ENCODE peak calls at places on chromosomes 11 and 22, in nine cellular contexts. One of them, this sample, is unnamed.

GRCh38 chr22:39910875-39911601 is 10.2 kb downstream of the GRAP2 start:
- DNase-seq in tibial nerve: no peak
- DNase-seq in HepG2: no peak
- DNase-seq in lower leg skin: no peak
- DNase-seq in body of pancreas: no peak
- DNase-seq in uterus: no peak
- DNase-seq in sigmoid colon: no peak
- DNase-seq in GM12878: no peak
- DNase-seq in stomach: no peak
- DNase-seq in this sample: no peak

GRCh38 chr11:105577645-105578044 is 32.2 kb upstream of the GRIA4 start:
- DNase-seq in uterus: no peak
- DNase-seq in lower leg skin: no peak
- DNase-seq in body of pancreas: no peak
- DNase-seq in HepG2: no peak
- DNase-seq in stomach: no peak
- DNase-seq in tibial nerve: no peak
- DNase-seq in GM12878: no peak
- DNase-seq in sigmoid colon: no peak
- DNase-seq in this sample: no peak

GRCh38 chr11:112589132-112589531 is 328.5 kb upstream of the PLET1 start:
- DNase-seq in stomach: no peak
- DNase-seq in uterus: peak; percentile 42
- DNase-seq in lower leg skin: no peak
- DNase-seq in tibial nerve: no peak
- DNase-seq in sigmoid colon: no peak
- DNase-seq in body of pancreas: no peak
- DNase-seq in GM12878: no peak
- DNase-seq in HepG2: no peak
- DNase-seq in this sample: no peak

GRCh38 chr22:28440517-28441366 is 238.9 kb downstream of the TTC28 start:
- DNase-seq in stomach: no peak
- DNase-seq in HepG2: no peak
- DNase-seq in lower leg skin: no peak
- DNase-seq in sigmoid colon: no peak
- DNase-seq in uterus: no peak
- DNase-seq in GM12878: no peak
- DNase-seq in tibial nerve: no peak
- DNase-seq in body of pancreas: peak; percentile 19
- DNase-seq in this sample: no peak

GRCh38 chr11:76048763-76049162 is 157.5 kb downstream of the WNT11 start:
- DNase-seq in stomach: no peak
- DNase-seq in sigmoid colon: no peak
- DNase-seq in tibial nerve: no peak
- DNase-seq in uterus: no peak
- DNase-seq in GM12878: no peak
- DNase-seq in body of pancreas: peak; percentile 68
- DNase-seq in HepG2: no peak
- DNase-seq in lower leg skin: no peak
- DNase-seq in this sample: no peak

GRCh38 chr11:46369458-46370152 is 11.9 kb upstream of the MDK start:
- DNase-seq in lower leg skin: no peak
- DNase-seq in stomach: peak; percentile 67
- DNase-seq in sigmoid colon: no peak
- DNase-seq in tibial nerve: no peak
- DNase-seq in HepG2: peak; percentile 70
- DNase-seq in uterus: peak; percentile 49
- DNase-seq in GM12878: no peak
- DNase-seq in body of pancreas: peak; percentile 53
- DNase-seq in this sample: peak; percentile 47

GRCh38 chr11:23097906-23098305 is 237.6 kb upstream of the CCDC179 start:
- DNase-seq in GM12878: no peak
- DNase-seq in lower leg skin: no peak
- DNase-seq in HepG2: no peak
- DNase-seq in tibial nerve: no peak
- DNase-seq in body of pancreas: no peak
- DNase-seq in uterus: no peak
- DNase-seq in stomach: no peak
- DNase-seq in sigmoid colon: no peak
- DNase-seq in this sample: no peak

GRCh38 chr11:1931326-1931725 is 11.8 kb downstream of the TNNT3 start:
- DNase-seq in uterus: peak; percentile 64
- DNase-seq in GM12878: no peak
- DNase-seq in stomach: no peak
- DNase-seq in tibial nerve: no peak
- DNase-seq in HepG2: no peak
- DNase-seq in body of pancreas: peak; percentile 17
- DNase-seq in lower leg skin: peak; percentile 89
- DNase-seq in sigmoid colon: no peak
- DNase-seq in this sample: no peak

GRCh38 chr22:47891609-47892008 is 1129.2 kb downstream of the TBC1D22A start:
- DNase-seq in tibial nerve: no peak
- DNase-seq in stomach: no peak
- DNase-seq in body of pancreas: no peak
- DNase-seq in lower leg skin: no peak
- DNase-seq in sigmoid colon: no peak
- DNase-seq in uterus: no peak
- DNase-seq in HepG2: no peak
- DNase-seq in GM12878: no peak
- DNase-seq in this sample: no peak

GRCh38 chr11:32529994-32530588 is 53.5 kb upstream of the EIF3M start:
- DNase-seq in GM12878: peak; percentile 59
- DNase-seq in lower leg skin: no peak
- DNase-seq in uterus: no peak
- DNase-seq in sigmoid colon: no peak
- DNase-seq in tibial nerve: no peak
- DNase-seq in body of pancreas: no peak
- DNase-seq in HepG2: no peak
- DNase-seq in stomach: no peak
- DNase-seq in this sample: no peak

DNA sequence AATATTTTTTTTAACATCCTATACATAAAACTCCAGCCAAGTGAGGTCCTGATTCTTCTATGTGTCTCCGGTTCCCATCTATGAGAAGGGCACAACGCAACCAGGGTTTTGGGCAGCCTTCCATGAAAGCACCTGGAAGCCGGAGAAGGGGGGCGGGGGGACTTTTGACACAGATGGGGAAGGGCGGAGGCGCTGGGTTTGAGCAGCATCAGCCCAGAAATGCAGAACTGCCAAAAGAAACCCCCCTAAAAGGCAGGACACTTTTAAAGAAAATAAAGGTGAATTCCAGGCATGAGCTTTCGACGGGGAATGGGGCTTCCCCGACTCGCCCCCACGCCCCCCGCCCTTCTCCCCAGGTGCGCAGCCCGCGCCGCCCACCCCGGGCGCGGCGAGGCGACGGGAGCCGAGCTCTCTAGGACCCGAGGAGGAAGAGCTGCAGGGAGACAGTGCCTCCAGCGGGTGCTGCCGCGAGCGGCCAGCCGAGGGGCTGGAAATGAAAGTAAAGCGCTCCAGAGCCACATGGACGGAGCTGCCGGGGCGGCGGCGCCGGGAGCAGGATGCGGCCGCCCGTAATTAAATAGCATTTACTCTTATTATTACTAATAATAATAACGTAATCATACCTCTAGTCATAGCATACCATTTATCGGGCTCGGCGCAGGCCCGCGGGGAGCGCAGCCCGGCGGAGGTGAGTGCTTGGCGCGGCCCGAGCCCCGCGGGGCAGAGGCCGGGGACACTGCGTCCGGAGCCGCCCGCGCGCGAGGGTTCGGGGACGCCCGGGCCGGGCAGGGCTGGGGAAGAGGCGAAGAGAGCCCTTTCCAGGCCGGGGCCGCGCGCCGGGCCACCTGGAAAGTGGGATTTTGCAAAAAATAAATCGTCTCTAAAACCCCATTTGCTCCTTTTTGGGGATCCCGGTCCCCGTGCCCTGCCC is at the start of gene ZC3H7B:
- DNase-seq in sigmoid colon: peak; percentile 92
- DNase-seq in tibial nerve: peak; percentile 57
- DNase-seq in uterus: peak; percentile 80
- DNase-seq in lower leg skin: peak; percentile 94
- DNase-seq in GM12878: peak; percentile 28
- DNase-seq in HepG2: peak; percentile 76
- DNase-seq in body of pancreas: peak; percentile 85
- DNase-seq in stomach: peak; percentile 84
- DNase-seq in this sample: peak; percentile 87
- TF ChIP-seq POLR2A in sigmoid colon: peak; percentile 38
- TF ChIP-seq POLR2A in tibial nerve: peak; percentile 50
- TF ChIP-seq POLR2A in uterus: peak; percentile 45
- TF ChIP-seq POLR2A in lower leg skin: no peak
- TF ChIP-seq POLR2A in GM12878: peak; percentile 84
- TF ChIP-seq POLR2A in HepG2: peak; percentile 90
- TF ChIP-seq POLR2A in body of pancreas: peak; percentile 74
- TF ChIP-seq POLR2A in stomach: no peak
- TF ChIP-seq POLR2A in this sample: peak; percentile 62

GRCh38 chr11:14186376-14186775 is 172.6 kb downstream of the RRAS2 start:
- DNase-seq in GM12878: no peak
- DNase-seq in HepG2: no peak
- DNase-seq in tibial nerve: no peak
- DNase-seq in lower leg skin: no peak
- DNase-seq in uterus: no peak
- DNase-seq in sigmoid colon: no peak
- DNase-seq in stomach: no peak
- DNase-seq in body of pancreas: no peak
- DNase-seq in this sample: no peak
- TF ChIP-seq POLR2A in GM12878: no peak
- TF ChIP-seq POLR2A in HepG2: no peak
- TF ChIP-seq POLR2A in tibial nerve: no peak
- TF ChIP-seq POLR2A in lower leg skin: no peak
- TF ChIP-seq POLR2A in uterus: no peak
- TF ChIP-seq POLR2A in sigmoid colon: no peak
- TF ChIP-seq POLR2A in stomach: no peak
- TF ChIP-seq POLR2A in body of pancreas: no peak
- TF ChIP-seq POLR2A in this sample: no peak

GRCh38 chr11:11977206-11977938 is 31.1 kb downstream of the DKK3 start:
- DNase-seq in body of pancreas: peak; percentile 60
- DNase-seq in GM12878: no peak
- DNase-seq in stomach: peak; percentile 74
- DNase-seq in lower leg skin: peak; percentile 94
- DNase-seq in sigmoid colon: peak; percentile 93
- DNase-seq in HepG2: no peak
- DNase-seq in uterus: peak; percentile 84
- DNase-seq in tibial nerve: peak; percentile 60
- DNase-seq in this sample: peak; percentile 63
- TF ChIP-seq POLR2A in body of pancreas: no peak
- TF ChIP-seq POLR2A in GM12878: no peak
- TF ChIP-seq POLR2A in stomach: no peak
- TF ChIP-seq POLR2A in lower leg skin: no peak
- TF ChIP-seq POLR2A in sigmoid colon: no peak
- TF ChIP-seq POLR2A in HepG2: no peak
- TF ChIP-seq POLR2A in uterus: no peak
- TF ChIP-seq POLR2A in tibial nerve: no peak
- TF ChIP-seq POLR2A in this sample: no peak

GRCh38 chr22:24594569-24595120 is 1.8 kb upstream of the LRRC75B start:
- DNase-seq in uterus: no peak
- DNase-seq in sigmoid colon: no peak
- DNase-seq in GM12878: no peak
- DNase-seq in body of pancreas: peak; percentile 61
- DNase-seq in HepG2: no peak
- DNase-seq in stomach: peak; percentile 78
- DNase-seq in tibial nerve: no peak
- DNase-seq in lower leg skin: no peak
- DNase-seq in this sample: no peak

GRCh38 chr22:24593810-24594568 is 1.1 kb upstream of the LRRC75B start:
- DNase-seq in lower leg skin: no peak
- DNase-seq in body of pancreas: peak; percentile 35
- DNase-seq in GM12878: no peak
- DNase-seq in sigmoid colon: no peak
- DNase-seq in uterus: no peak
- DNase-seq in tibial nerve: no peak
- DNase-seq in HepG2: peak; percentile 78
- DNase-seq in stomach: no peak
- DNase-seq in this sample: peak; percentile 55

GRCh38 chr22:24592144-24592845 is 578 bp downstream of the LRRC75B start:
- DNase-seq in lower leg skin: no peak
- DNase-seq in sigmoid colon: no peak
- DNase-seq in HepG2: no peak
- DNase-seq in body of pancreas: no peak
- DNase-seq in stomach: no peak
- DNase-seq in GM12878: no peak
- DNase-seq in tibial nerve: no peak
- DNase-seq in uterus: peak; percentile 43
- DNase-seq in this sample: peak; percentile 38

GRCh38 chr22:24591286-24591830 is 1.5 kb downstream of the LRRC75B start:
- DNase-seq in sigmoid colon: no peak
- DNase-seq in tibial nerve: no peak
- DNase-seq in HepG2: no peak
- DNase-seq in body of pancreas: no peak
- DNase-seq in lower leg skin: no peak
- DNase-seq in uterus: no peak
- DNase-seq in GM12878: no peak
- DNase-seq in stomach: no peak
- DNase-seq in this sample: no peak

DNA sequence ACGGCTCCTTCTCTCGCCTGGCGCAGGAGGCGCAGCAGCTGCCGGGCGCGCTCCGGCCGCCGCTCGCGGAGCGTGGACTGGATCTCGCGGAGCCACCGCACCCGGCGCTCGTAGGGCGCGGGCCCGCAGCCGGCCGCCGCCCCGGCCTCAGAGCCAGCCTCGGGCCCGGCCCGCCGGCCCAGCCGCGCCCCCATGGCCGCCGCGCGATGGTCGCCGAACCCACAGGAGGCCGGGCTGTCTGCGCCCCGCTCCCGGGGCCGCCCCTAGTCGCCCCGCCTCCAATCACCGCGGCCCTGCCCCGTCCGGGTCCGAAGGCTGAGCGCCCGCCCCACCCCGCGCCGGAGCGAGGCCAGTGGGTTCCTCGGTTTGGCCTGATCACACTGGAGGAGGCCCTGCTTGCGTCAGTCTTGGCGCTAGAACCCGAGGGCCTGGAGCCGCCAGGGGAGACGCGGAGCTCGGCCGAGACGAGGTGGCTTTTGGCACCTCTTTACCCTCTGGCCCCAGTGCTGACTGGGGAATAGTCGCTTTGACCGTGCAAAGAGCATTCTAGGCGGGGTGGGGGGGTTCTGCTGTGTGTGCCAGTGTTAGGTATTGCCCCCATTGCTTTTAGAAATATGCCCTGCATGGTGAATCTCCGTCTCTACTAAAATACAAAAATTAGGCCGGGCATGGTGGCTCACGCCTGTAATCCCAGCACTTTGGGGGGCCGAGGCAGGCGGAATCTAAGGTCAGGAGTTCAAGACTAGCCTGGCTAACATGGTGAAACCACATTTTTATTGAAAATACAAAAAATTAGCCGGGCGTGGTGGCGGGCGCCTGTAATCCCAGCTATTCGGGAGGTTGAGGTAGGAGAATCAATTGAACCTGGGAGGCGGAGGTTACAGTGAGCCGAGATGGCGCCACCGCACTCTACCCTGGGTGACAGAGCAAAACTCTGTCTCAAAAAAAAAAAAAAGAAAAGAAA is at the start of gene LRRC75B:
- DNase-seq in uterus: peak; percentile 93
- DNase-seq in body of pancreas: peak; percentile 90
- DNase-seq in HepG2: peak; percentile 85
- DNase-seq in sigmoid colon: peak; percentile 97
- DNase-seq in GM12878: no peak
- DNase-seq in stomach: peak; percentile 93
- DNase-seq in lower leg skin: peak; percentile 97
- DNase-seq in tibial nerve: peak; percentile 86
- DNase-seq in this sample: peak; percentile 93
- TF ChIP-seq POLR2A in uterus: peak; percentile 60
- TF ChIP-seq POLR2A in body of pancreas: peak; percentile 66
- TF ChIP-seq POLR2A in HepG2: peak; percentile 86
- TF ChIP-seq POLR2A in sigmoid colon: peak; percentile 21
- TF ChIP-seq POLR2A in GM12878: peak; percentile 41
- TF ChIP-seq POLR2A in stomach: no peak
- TF ChIP-seq POLR2A in lower leg skin: no peak
- TF ChIP-seq POLR2A in tibial nerve: peak; percentile 73
- TF ChIP-seq POLR2A in this sample: peak; percentile 53

This sample was measured in transverse colon.